ENCODE peak calls at places on chromosome 9, in eight cellular contexts. I is heart left ventricle, P is mammary epithelial cell, M is tibial artery, C is fibroblast of lung, Z is transverse colon, J is RWPE1, D is lower lobe of right lung. S is an unnamed sample.
A peak's percentile ranks its signal among the peaks of the same experiment; 100 is the strongest.

GRCh38 chr9:83069651-83070050 is 6.7 kb upstream of the RASEF start:
- DNase-seq in I (no peak), P (peak; percentile 16), M (no peak), C (no peak), Z (no peak), J (no peak), D (no peak), S (no peak)

GRCh38 chr9:38227656-38228055 is 158.6 kb upstream of the SHB start:
- DNase-seq in I (no peak), P (no peak), M (no peak), C (peak; percentile 62), Z (no peak), J (no peak), D (no peak), S (no peak)

GRCh38 chr9:134333234-134333873 is 7.1 kb downstream of the RXRA start:
- DNase-seq in I (peak; percentile 45), P (no peak), M (no peak), C (no peak), Z (peak; percentile 87), J (no peak), D (no peak), S (no peak)

GRCh38 chr9:115415450-115415849 is 297.5 kb upstream of the TNC start:
- DNase-seq in I (no peak), P (no peak), M (peak; percentile 65), C (no peak), Z (no peak), J (no peak), D (no peak), S (no peak)

GRCh38 chr9:137030528-137030927 is 1.4 kb downstream of the FUT7 start:
- DNase-seq in I (no peak), P (no peak), M (no peak), C (no peak), Z (no peak), J (no peak), D (peak; percentile 75), S (no peak)

GRCh38 chr9:36191290-36191645 is 547 bp downstream of the CLTA start:
- DNase-seq in I (no peak), P (peak; percentile 30), M (no peak), C (no peak), Z (peak; percentile 35), J (peak; percentile 23), D (peak; percentile 61), S (no peak)

GRCh38 chr9:33721674-33722358 is 73.5 kb upstream of the PRSS3 start:
- DNase-seq in I (peak; percentile 87), P (peak; percentile 65), M (peak; percentile 85), C (peak; percentile 64), Z (peak; percentile 90), J (peak; percentile 82), D (peak; percentile 93), S (peak; percentile 53)

GRCh38 chr9:126328415-126328814 is 1.8 kb downstream of the MVB12B start:
- DNase-seq in I (no peak), P (no peak), M (no peak), C (no peak), Z (no peak), J (no peak), D (no peak), S (no peak)

GRCh38 chr9:36445800-36446361 is 45.8 kb upstream of the RNF38 start:
- DNase-seq in I (no peak), P (no peak), M (no peak), C (no peak), Z (no peak), J (no peak), D (no peak), S (no peak)

GRCh38 chr9:89000281-89000875 is 9.1 kb downstream of the S1PR3 start:
- DNase-seq in I (no peak), P (no peak), M (peak; percentile 65), C (no peak), Z (no peak), J (no peak), D (no peak), S (no peak)

GRCh38 chr9:37149646-37150308 is 29.4 kb downstream of the ZCCHC7 start:
- DNase-seq in I (no peak), P (no peak), M (no peak), C (no peak), Z (no peak), J (no peak), D (no peak), S (no peak)

GRCh38 chr9:83598487-83598886 is 24.5 kb upstream of the IDNK start:
- DNase-seq in I (no peak), P (no peak), M (no peak), C (no peak), Z (no peak), J (no peak), D (no peak), S (no peak)

GRCh38 chr9:90099262-90099982 is 494.6 kb downstream of the GADD45G start:
- DNase-seq in I (no peak), P (peak; percentile 25), M (no peak), C (peak; percentile 37), Z (no peak), J (no peak), D (no peak), S (no peak)

GRCh38 chr9:136171801-136172411 is 33.0 kb downstream of the LHX3 start:
- DNase-seq in I (peak; percentile 9), P (no peak), M (no peak), C (peak; percentile 7), Z (no peak), J (no peak), D (no peak), S (no peak)

GRCh38 chr9:2602704-2603116 is 18.9 kb upstream of the VLDLR start:
- DNase-seq in I (no peak), P (no peak), M (no peak), C (no peak), Z (no peak), J (no peak), D (no peak), S (no peak)

GRCh38 chr9:132878695-132879064 is at the start of gene SPACA9:
- DNase-seq in I (peak; percentile 67), P (peak; percentile 15), M (peak; percentile 85), C (peak; percentile 46), Z (peak; percentile 72), J (peak; percentile 81), D (peak; percentile 85), S (no peak)
- H3K27ac ChIP-seq in I (peak within 1 kb of the TSS; percentile 81), P (peak within 1 kb of the TSS; percentile 91), M (peak within 1 kb of the TSS; percentile 70), C (peak within 1 kb of the TSS; percentile 91), Z (peak within 1 kb of the TSS; percentile 84), J (peak within 1 kb of the TSS; percentile 64), D (peak within 1 kb of the TSS; percentile 85), S (peak within 1 kb of the TSS; percentile 91)

DNA sequence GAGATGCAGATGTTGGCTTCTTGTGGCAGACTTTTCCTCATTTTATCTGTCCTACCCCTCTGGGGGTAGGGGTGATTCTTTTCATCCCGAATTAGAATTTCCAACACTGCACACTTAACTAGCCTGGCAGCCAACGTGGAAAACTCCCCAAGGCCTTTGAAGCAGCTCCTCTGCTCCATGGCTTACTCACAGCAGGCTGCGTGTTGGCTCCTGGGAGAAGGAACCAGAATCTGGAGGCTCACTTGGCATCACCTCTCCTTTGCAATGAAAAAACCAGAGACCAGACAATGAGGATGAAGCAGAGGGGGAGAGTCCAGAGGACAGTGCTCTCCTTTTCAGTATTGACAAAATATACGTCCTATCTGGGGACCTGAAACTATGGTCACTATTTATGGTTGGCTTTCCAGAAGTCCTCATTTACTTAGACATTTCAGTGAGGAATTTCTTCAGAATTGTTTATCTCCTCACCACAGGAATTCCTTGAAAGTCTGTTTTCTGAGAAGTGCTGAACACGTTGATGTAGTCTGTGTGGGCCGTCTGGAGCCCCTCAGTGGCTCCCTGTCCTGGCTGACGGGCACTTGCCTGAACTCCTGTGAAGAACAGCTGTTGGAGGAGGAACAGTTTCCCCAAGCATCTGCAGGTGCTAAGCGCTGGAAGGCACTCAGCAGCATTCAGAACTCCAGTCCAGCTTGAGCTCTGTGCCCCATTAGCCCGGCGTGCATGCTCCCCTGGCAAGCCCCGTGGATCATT is 231.3 kb downstream of the RFK start:
- DNase-seq in I (peak; percentile 29), P (no peak), M (no peak), C (peak; percentile 86), Z (no peak), J (no peak), D (no peak), S (no peak)
- H3K27ac ChIP-seq in I (no peak overlapping the region), P (no peak overlapping the region), M (peak overlapping the region; percentile 44), C (no peak overlapping the region), Z (peak overlapping the region; percentile 7), J (no peak overlapping the region), D (no peak overlapping the region), S (no peak overlapping the region)

GRCh38 chr9:121071356-121071755 is 3.4 kb upstream of the CNTRL start:
- DNase-seq in I (no peak), P (no peak), M (no peak), C (no peak), Z (no peak), J (no peak), D (no peak), S (no peak)

GRCh38 chr9:121073038-121073437 is 1.7 kb upstream of the CNTRL start:
- DNase-seq in I (peak; percentile 69), P (peak; percentile 71), M (peak; percentile 82), C (peak; percentile 56), Z (peak; percentile 33), J (peak; percentile 36), D (peak; percentile 57), S (peak; percentile 5)

GRCh38 chr9:121074370-121075250 is at the start of gene CNTRL:
- DNase-seq in I (peak; percentile 93), P (peak; percentile 89), M (peak; percentile 96), C (peak; percentile 90), Z (peak; percentile 88), J (peak; percentile 95), D (peak; percentile 94), S (peak; percentile 84)

DNA sequence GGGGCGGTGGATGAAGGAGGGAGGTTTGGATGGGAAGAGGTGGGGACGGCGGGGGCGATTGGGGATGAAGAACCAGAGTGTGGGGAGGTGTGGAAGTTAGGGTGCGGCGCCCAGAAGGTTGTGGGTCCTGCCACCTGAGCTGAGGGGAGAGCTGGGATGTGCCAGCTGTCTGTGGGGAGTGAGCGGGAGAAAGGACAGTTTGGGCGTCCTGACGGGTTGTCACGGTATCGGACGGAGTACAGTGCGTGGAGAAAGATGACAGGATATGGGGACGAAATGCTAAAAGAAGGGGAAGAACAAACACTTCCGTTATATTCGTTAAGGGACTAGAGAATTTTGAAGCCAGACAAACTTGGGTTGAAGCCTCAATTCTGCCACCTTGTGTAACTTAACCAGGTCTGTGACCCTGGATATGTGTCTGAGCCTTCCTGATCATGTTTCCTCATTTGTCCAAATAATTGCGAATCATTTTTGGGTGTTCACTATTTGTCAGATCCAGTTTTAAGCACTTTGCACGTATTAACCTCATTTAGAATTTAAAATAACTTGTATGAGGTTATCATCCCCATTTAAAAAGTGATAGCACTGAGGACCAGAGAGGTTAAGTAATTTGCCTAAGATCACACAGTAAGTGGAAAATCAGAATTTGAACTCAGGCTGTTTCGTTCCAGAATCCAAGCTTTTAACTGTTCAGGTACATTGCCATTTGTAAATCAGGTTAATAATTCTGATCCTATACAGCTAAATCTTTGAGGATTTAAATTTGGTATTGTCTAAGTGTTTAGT is 689 bp downstream of the CNTRL start:
- DNase-seq in I (no peak), P (no peak), M (no peak), C (no peak), Z (no peak), J (no peak), D (no peak), S (peak; percentile 30)
- H3K27ac ChIP-seq in I (peak overlapping the region; percentile 88), P (peak overlapping the region; percentile 86), M (peak overlapping the region; percentile 91), C (peak overlapping the region; percentile 96), Z (peak overlapping the region; percentile 96), J (peak overlapping the region; percentile 98), D (peak overlapping the region; percentile 94), S (peak overlapping the region; percentile 65)

GRCh38 chr9:93108301-93109041 is 12.5 kb downstream of the CARD19 start:
- DNase-seq in I (peak; percentile 24), P (no peak), M (peak; percentile 63), C (no peak), Z (no peak), J (no peak), D (peak; percentile 46), S (no peak)
- H3K27ac ChIP-seq in I (no peak overlapping the region), P (no peak overlapping the region), M (no peak overlapping the region), C (no peak overlapping the region), Z (no peak overlapping the region), J (peak overlapping the region; percentile 68), D (no peak overlapping the region), S (no peak overlapping the region)